ENCODE peak calls at places on chromosomes 2 and 18, in six cellular contexts. One of them, this sample, is unnamed. For H3K9me3 and H3K79me1, the result is how much of the 10 kb centered on the place peaks cover.

GRCh38 chr2:200705305-200705985 is 106.3 kb upstream of the BZW1 start:
- DNase-seq in IMR-90: peak
- DNase-seq in H9: peak
- DNase-seq in mesenchymal stem cell: peak
- DNase-seq in H1: peak
- DNase-seq in trophoblast cell: no peak
- DNase-seq in this sample: peak

GRCh38 chr18:62555135-62555534 is 32.3 kb downstream of the ZCCHC2 start:
- DNase-seq in IMR-90: peak
- DNase-seq in H9: no peak
- DNase-seq in mesenchymal stem cell: no peak
- DNase-seq in H1: no peak
- DNase-seq in trophoblast cell: no peak
- DNase-seq in this sample: no peak

GRCh38 chr2:95061601-95062183 is 36.2 kb downstream of the MAL start:
- DNase-seq in IMR-90: no peak
- DNase-seq in H9: peak
- DNase-seq in mesenchymal stem cell: no peak
- DNase-seq in H1: no peak
- DNase-seq in trophoblast cell: no peak
- DNase-seq in this sample: no peak

GRCh38 chr18:12287684-12288405 is 20.2 kb upstream of the TUBB6 start:
- DNase-seq in IMR-90: peak
- DNase-seq in H9: peak
- DNase-seq in mesenchymal stem cell: peak
- DNase-seq in H1: no peak
- DNase-seq in trophoblast cell: peak
- DNase-seq in this sample: no peak

GRCh38 chr2:28063492-28063962 is 173.0 kb downstream of the BABAM2 start:
- DNase-seq in IMR-90: no peak
- DNase-seq in H9: no peak
- DNase-seq in mesenchymal stem cell: no peak
- DNase-seq in H1: no peak
- DNase-seq in trophoblast cell: no peak
- DNase-seq in this sample: no peak

GRCh38 chr2:17272170-17272569 is 246.1 kb downstream of the RAD51AP2 start:
- DNase-seq in IMR-90: no peak
- DNase-seq in H9: no peak
- DNase-seq in mesenchymal stem cell: no peak
- DNase-seq in H1: no peak
- DNase-seq in trophoblast cell: no peak
- DNase-seq in this sample: no peak

GRCh38 chr18:59268722-59269562 is 4.3 kb downstream of the RAX start:
- DNase-seq in IMR-90: no peak
- DNase-seq in H9: peak
- DNase-seq in mesenchymal stem cell: peak
- DNase-seq in H1: no peak
- DNase-seq in trophoblast cell: no peak
- DNase-seq in this sample: no peak

GRCh38 chr2:236986524-236987330 is 99.0 kb upstream of the COPS8 start:
- DNase-seq in IMR-90: no peak
- DNase-seq in H9: no peak
- DNase-seq in mesenchymal stem cell: no peak
- DNase-seq in H1: no peak
- DNase-seq in trophoblast cell: no peak
- DNase-seq in this sample: no peak

GRCh38 chr2:647003-647560 is 30.1 kb downstream of the TMEM18 start:
- DNase-seq in IMR-90: no peak
- DNase-seq in H9: peak
- DNase-seq in mesenchymal stem cell: no peak
- DNase-seq in H1: no peak
- DNase-seq in trophoblast cell: no peak
- DNase-seq in this sample: no peak

GRCh38 chr2:70672990-70673647 is 94.9 kb downstream of the ADD2 start:
- DNase-seq in IMR-90: no peak
- DNase-seq in H9: peak
- DNase-seq in mesenchymal stem cell: no peak
- DNase-seq in H1: no peak
- DNase-seq in trophoblast cell: no peak
- DNase-seq in this sample: no peak

GRCh38 chr2:85162746-85163301 is 29.6 kb downstream of the TCF7L1 start:
- DNase-seq in IMR-90: peak
- DNase-seq in H9: no peak
- DNase-seq in mesenchymal stem cell: peak
- DNase-seq in H1: no peak
- DNase-seq in trophoblast cell: no peak
- DNase-seq in this sample: no peak

GRCh38 chr2:85159589-85159988 is 26.4 kb downstream of the TCF7L1 start:
- DNase-seq in IMR-90: no peak
- DNase-seq in H9: no peak
- DNase-seq in mesenchymal stem cell: no peak
- DNase-seq in H1: no peak
- DNase-seq in trophoblast cell: no peak
- DNase-seq in this sample: no peak

GRCh38 chr2:85164145-85164559 is 31.0 kb downstream of the TCF7L1 start:
- DNase-seq in IMR-90: no peak
- DNase-seq in H9: no peak
- DNase-seq in mesenchymal stem cell: no peak
- DNase-seq in H1: no peak
- DNase-seq in trophoblast cell: no peak
- DNase-seq in this sample: peak

GRCh38 chr2:85160946-85161625 is 27.9 kb downstream of the TCF7L1 start:
- DNase-seq in IMR-90: no peak
- DNase-seq in H9: no peak
- DNase-seq in mesenchymal stem cell: no peak
- DNase-seq in H1: no peak
- DNase-seq in trophoblast cell: no peak
- DNase-seq in this sample: no peak

DNA sequence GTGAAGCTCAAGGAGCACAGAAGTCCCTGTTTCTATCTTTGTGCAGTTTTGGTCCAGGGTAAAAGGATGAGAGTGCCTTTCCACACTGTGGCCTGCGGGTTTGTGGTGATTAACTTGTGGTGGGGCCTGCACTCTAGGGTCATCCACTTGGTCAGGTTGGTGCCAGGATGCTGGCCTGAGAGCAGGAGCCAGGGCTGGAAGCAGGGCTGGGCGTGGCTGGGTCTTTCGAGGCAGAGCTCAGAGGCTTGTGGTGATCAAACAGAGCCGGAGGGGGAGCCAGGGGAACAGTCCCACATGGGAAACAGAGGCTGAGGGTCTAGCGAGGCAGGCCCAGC is 28.4 kb downstream of the TCF7L1 start:
- DNase-seq in IMR-90: peak
- DNase-seq in H9: no peak
- DNase-seq in mesenchymal stem cell: peak
- DNase-seq in H1: no peak
- DNase-seq in trophoblast cell: no peak
- DNase-seq in this sample: no peak
- H2AK5ac ChIP-seq in IMR-90: peak
- H2AK5ac ChIP-seq in H9: no peak
- H2AK5ac ChIP-seq in mesenchymal stem cell: no peak
- H2AK5ac ChIP-seq in H1: no peak
- H2AK5ac ChIP-seq in trophoblast cell: no peak
- H2AK5ac ChIP-seq in this sample: peak

GRCh38 chr18:14920976-14921375 is 173.0 kb downstream of the ANKRD30B start:
- DNase-seq in IMR-90: no peak
- DNase-seq in H9: no peak
- DNase-seq in mesenchymal stem cell: no peak
- DNase-seq in H1: no peak
- DNase-seq in trophoblast cell: no peak
- DNase-seq in this sample: no peak
- H3K9me3 ChIP-seq in IMR-90: under half
- H3K9me3 ChIP-seq in H9: half or more
- H3K9me3 ChIP-seq in mesenchymal stem cell: under half
- H3K9me3 ChIP-seq in H1: half or more
- H3K9me3 ChIP-seq in trophoblast cell: under half
- H3K9me3 ChIP-seq in this sample: under half

DNA sequence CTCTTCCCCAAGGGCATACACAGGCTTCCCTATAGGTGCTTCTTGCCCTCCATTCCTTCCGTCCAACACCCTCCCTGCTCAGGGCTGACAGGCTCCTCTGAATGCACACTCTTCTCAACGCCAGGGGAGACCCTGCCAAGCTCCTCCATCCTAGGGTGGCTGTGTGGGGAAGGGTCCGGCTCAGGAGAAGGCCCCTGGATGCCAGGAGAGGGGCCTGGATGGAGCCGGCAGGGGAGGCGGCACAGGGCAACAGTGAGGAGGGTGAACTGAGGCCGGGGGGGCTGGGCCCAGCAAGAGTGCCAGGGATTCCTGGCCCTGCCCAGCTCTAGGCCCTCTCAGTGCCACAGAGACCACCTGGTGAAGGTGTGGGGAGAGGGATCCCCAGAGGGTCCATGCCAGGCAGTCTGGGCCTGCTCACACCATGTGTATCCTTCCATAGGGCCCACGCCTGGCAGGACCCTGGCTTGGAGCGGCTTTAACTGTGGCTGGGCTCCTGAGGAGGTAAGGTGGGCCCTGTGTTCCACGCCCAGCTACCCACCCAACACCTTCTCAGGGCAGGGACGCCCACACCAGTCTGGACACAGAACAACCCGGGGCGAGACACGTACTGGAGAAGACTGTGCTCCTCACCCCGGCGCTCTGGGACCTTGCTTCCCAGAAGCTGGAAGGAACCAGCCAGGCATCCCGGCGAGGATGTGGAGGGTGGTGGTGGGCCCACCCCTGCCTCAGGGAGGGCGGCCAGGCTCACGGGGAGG is 26.6 kb downstream of the HS6ST1 start:
- DNase-seq in IMR-90: no peak
- DNase-seq in H9: no peak
- DNase-seq in mesenchymal stem cell: no peak
- DNase-seq in H1: no peak
- DNase-seq in trophoblast cell: no peak
- DNase-seq in this sample: no peak
- H3K79me1 ChIP-seq in IMR-90: half or more
- H3K79me1 ChIP-seq in H9: under half
- H3K79me1 ChIP-seq in mesenchymal stem cell: under half
- H3K79me1 ChIP-seq in H1: under half
- H3K79me1 ChIP-seq in trophoblast cell: under half
- H3K79me1 ChIP-seq in this sample: under half

GRCh38 chr18:79533591-79533990 is 137.9 kb downstream of the NFATC1 start:
- DNase-seq in IMR-90: no peak
- DNase-seq in H9: no peak
- DNase-seq in mesenchymal stem cell: no peak
- DNase-seq in H1: no peak
- DNase-seq in trophoblast cell: no peak
- DNase-seq in this sample: no peak
- H2AK5ac ChIP-seq in IMR-90: no peak
- H2AK5ac ChIP-seq in H9: no peak
- H2AK5ac ChIP-seq in mesenchymal stem cell: no peak
- H2AK5ac ChIP-seq in H1: no peak
- H2AK5ac ChIP-seq in trophoblast cell: no peak
- H2AK5ac ChIP-seq in this sample: no peak